ENCODE peak calls at places on chromosome 15, in five cellular contexts. J is IMR-90, V is adrenal gland, Y is astrocyte of the spinal cord, D is retinal pigment epithelial cell. P is an unnamed sample.

GRCh38 chr15:74222705-74223104 is 13.4 kb upstream of the CCDC33 start:
- DNase-seq in D (no peak), Y (no peak), V (peak), J (no peak), P (no peak)

GRCh38 chr15:88627463-88627862 is 6.3 kb downstream of the AEN start:
- DNase-seq in Y (no peak), V (no peak), D (no peak), J (no peak), P (no peak)

GRCh38 chr15:50135123-50135541 is 16.1 kb upstream of the ATP8B4 start:
- DNase-seq in V (no peak), D (no peak), Y (no peak), J (peak), P (no peak)

GRCh38 chr15:78810377-78811123 is 714 bp downstream of the ADAMTS7 start:
- DNase-seq in D (no peak), J (peak), V (peak), Y (peak), P (peak)

GRCh38 chr15:60423540-60423939 is 25.8 kb upstream of the ANXA2 start:
- DNase-seq in D (peak), V (no peak), J (peak), Y (peak), P (peak)

GRCh38 chr15:30990451-30991300 is 752 bp downstream of the MTMR10 start:
- DNase-seq in D (no peak), Y (peak), J (peak), V (no peak), P (no peak)

GRCh38 chr15:26873846-26874245 is 7.0 kb downstream of the GABRA5 start:
- DNase-seq in J (peak), D (peak), V (peak), Y (peak), P (no peak)

GRCh38 chr15:55774113-55774970 is 31.4 kb upstream of the PRTG start:
- DNase-seq in D (no peak), Y (peak), J (peak), V (peak), P (peak)

GRCh38 chr15:42499888-42500609 is 4.6 kb downstream of the SNAP23 start:
- DNase-seq in Y (no peak), J (no peak), D (no peak), V (no peak), P (no peak)

DNA sequence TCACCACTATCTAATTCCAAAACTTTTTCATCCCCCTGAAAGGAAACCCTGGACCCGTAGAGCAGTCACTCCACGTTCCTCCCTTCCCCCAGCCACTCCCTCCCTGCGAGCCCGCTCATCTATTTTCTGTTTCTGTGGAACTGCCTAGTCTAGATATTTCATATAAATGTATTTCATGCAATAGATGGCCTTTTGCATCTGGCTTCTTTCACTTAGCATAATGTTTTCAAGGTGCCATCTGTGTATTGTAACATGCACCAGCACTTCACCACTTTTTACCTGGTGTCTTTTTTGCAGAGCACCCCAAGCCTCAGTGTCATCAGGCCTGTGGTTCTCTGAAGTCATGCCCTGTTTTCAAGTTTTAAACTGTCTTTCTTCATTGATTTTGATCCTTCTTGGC is 10.7 kb downstream of the CGNL1 start:
- DNase-seq in Y (no peak), J (no peak), V (no peak), D (no peak), P (no peak)
- H3K4me3 ChIP-seq in Y (no peak), J (no peak), V (no peak), D (no peak), P (peak)

DNA sequence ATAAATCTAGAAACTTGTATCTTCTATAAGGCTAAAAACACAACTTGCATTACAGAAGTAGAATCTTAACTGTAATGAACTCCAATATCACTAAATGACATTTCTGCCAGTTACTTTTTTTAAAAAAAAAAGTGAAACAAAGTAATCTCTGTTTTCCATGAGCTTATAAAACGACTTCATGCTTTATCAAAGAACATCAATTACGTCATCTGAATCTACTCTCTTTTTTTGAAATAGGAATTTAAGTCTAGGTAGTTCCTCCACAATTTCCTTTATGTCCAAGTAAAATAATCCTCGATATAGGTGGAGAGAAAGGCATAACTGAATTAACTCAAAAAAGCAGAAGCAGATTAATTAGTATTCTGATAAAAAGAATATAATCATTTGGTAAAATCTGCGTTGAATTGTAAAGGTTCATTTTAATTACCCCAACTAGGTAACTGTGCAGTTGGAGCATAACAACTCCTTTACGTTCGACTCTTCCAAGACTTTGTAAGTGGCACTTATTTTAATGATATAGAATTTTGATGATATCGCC is 1.4 kb downstream of the UACA start:
- DNase-seq in Y (peak), D (no peak), V (no peak), J (no peak), P (peak)
- H3K4me3 ChIP-seq in Y (peak), D (peak), V (peak), J (peak), P (peak)

GRCh38 chr15:96323250-96324162 is 7.0 kb upstream of the NR2F2 start:
- DNase-seq in V (no peak), D (no peak), Y (peak), J (no peak), P (no peak)

GRCh38 chr15:96324192-96324895 is 6.2 kb upstream of the NR2F2 start:
- DNase-seq in D (no peak), Y (peak), V (peak), J (peak), P (no peak)

GRCh38 chr15:96320703-96321421 is 9.6 kb upstream of the NR2F2 start:
- DNase-seq in Y (peak), J (no peak), D (no peak), V (no peak), P (no peak)

GRCh38 chr15:96322401-96323249 is 7.9 kb upstream of the NR2F2 start:
- DNase-seq in V (no peak), J (no peak), Y (peak), D (no peak), P (no peak)

DNA sequence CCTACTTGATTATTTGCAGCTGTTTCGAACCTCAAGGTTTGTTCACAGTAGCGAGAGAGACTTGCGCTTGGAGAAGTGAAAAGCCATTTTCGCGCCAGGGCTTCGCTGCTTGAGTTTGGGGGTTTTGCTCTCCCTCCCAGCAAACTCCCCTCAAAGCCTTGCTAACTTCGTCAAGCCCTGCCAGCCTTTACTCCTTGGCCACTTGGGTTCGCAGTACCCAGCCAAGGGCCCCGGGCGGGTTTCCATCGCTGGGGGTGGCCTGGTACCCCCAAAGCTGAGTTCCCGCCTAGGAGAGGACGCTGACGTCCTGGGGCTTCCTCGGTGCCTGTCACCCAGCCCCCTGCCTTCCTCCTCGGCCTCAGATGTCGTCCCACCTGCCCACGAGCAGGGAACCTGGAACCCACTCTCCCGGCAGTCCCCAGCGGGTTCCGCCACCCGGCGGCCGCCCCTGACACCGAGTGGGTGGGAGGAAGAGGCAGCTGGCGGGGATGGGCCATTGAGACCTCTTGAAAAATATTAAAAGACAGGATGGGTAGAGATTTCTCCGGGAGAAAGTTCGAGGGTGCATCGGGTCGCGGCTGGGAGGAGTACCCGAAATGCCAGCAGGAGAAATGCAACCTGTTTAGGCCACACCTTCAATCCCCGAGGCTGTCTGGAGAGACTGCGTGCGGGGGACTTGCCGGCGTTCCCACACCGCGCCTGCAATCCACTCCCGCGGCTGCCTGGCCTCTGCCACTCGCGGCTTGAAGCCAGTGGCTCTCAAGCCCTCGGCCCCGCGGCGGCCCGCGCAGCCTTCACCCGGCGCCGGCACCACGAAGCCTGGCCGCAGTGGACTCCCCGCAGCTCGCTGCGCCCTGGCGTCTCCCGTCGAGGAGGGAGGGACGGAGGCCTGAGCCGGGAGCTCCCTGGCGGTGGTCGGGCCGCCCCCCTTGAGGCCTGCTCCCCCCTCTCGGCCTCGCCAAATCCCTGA is 8.8 kb upstream of the NR2F2 start:
- DNase-seq in D (no peak), J (peak), Y (peak), V (no peak), P (no peak)
- H3K4me3 ChIP-seq in D (peak), J (no peak), Y (peak), V (peak), P (no peak)

DNA sequence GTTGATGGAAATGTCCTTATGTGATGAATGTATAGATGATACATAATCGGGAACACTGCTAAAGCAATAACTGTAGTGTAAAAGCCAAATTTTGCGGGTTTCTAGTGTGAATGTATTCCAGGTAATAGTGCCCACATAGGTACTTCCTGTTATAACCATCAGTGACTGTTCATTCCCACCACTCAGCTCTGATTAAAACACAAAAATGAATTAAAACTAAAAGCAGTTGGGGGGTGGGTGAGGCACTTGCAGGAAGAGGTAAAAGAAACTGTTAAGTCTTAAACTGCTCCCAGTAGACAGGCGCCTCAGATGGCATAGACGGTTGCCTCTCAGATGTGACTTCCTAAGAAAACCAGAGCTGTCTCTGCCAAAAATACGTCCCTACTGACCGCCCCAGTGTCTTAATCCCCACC is 893 bp upstream of the MTHFS start:
- DNase-seq in Y (no peak), V (no peak), D (no peak), J (no peak), P (no peak)
- H3K4me3 ChIP-seq in Y (no peak), V (no peak), D (peak), J (no peak), P (peak)

GRCh38 chr15:76197703-76198455 is 113.4 kb downstream of the ETFA start:
- DNase-seq in J (no peak), Y (no peak), V (no peak), D (peak), P (no peak)

GRCh38 chr15:76200641-76201105 is 110.6 kb downstream of the ETFA start:
- DNase-seq in D (no peak), J (no peak), Y (no peak), V (peak), P (no peak)

GRCh38 chr15:76200083-76200465 is 111.2 kb downstream of the ETFA start:
- DNase-seq in D (no peak), Y (no peak), V (no peak), J (no peak), P (no peak)

GRCh38 chr15:76198456-76199105 is 112.7 kb downstream of the ETFA start:
- DNase-seq in V (no peak), J (no peak), Y (no peak), D (no peak), P (no peak)

GRCh38 chr15:76199106-76200082 is 111.9 kb downstream of the ETFA start:
- DNase-seq in Y (peak), J (peak), D (no peak), V (peak), P (peak)
- H3K4me3 ChIP-seq in Y (no peak), J (no peak), D (no peak), V (no peak), P (no peak)

GRCh38 chr15:47741907-47742306 is 24.6 kb downstream of the SEMA6D start:
- DNase-seq in J (no peak), Y (no peak), V (no peak), D (no peak), P (no peak)

GRCh38 chr15:47741082-47741481 is 23.8 kb downstream of the SEMA6D start:
- DNase-seq in J (no peak), Y (no peak), D (no peak), V (no peak), P (no peak)

GRCh38 chr15:47743385-47743784 is 26.1 kb downstream of the SEMA6D start:
- DNase-seq in V (no peak), Y (no peak), D (no peak), J (no peak), P (no peak)

GRCh38 chr15:47742742-47743141 is 25.4 kb downstream of the SEMA6D start:
- DNase-seq in Y (no peak), J (no peak), V (no peak), D (no peak), P (no peak)

DNA sequence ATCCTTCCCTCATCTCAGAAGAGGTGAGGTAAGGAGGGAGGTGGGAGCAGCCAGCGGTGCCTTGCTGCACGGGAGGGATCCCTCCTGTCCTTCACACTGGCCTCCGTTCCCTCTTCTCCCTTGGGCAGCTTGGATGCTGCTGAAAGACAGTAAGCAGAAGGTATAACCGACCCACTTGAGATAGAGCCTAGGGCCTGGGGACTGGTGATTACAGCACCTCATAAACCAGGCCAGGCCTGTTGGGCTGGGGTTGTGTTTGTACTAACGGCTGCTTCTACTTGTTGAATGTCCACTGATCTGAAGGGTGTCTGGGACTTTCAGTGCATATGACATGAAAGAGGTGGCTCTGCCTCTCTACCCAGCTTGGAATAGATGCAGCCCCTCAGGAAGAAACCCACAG is 25.0 kb downstream of the SEMA6D start:
- DNase-seq in Y (no peak), V (no peak), D (no peak), J (no peak), P (no peak)
- H3K4me3 ChIP-seq in Y (no peak), V (no peak), D (no peak), J (no peak), P (no peak)

GRCh38 chr15:79964232-79964820 is 6.7 kb downstream of the BCL2A1 start:
- DNase-seq in Y (no peak), D (no peak), V (no peak), J (no peak), P (no peak)

GRCh38 chr15:79965836-79966630 is 5.0 kb downstream of the BCL2A1 start:
- DNase-seq in J (peak), V (no peak), D (no peak), Y (no peak), P (no peak)

GRCh38 chr15:79967331-79968182 is 3.4 kb downstream of the BCL2A1 start:
- DNase-seq in D (no peak), J (no peak), Y (no peak), V (no peak), P (no peak)

GRCh38 chr15:79969175-79969574 is 1.8 kb downstream of the BCL2A1 start:
- DNase-seq in Y (no peak), D (no peak), J (no peak), V (no peak), P (no peak)

DNA sequence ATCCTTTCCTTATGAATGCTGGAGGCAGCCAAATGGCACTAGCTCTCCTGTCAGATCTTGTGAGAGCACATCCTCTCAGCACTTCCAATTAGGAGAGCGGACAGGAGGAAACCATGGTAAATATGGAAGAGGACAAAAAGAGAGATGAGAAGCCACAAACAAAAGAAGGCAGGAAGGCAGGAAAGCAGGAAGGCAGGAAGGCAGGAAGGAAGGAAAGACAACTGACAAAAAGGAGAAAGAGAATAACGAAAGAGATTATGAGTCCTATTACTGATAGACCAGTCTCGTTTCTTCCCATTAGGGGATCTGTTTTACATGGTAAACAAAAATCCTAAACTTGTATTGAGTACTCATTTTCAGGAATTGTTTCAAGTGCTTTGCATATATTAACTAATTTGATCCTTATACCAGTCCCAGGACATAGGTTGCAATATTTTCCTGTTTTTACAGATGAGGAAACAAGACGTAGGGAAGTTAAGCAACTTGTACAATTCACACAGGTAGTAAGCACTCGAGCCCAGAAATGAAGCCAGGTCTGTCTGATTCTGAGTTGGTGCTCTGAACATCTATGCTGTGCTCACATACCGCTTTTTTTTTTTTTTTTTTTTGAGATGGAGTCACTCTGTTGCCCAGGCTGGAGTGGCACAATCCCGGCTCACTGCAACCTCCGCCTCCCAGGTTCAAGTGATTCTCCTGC is 4.2 kb downstream of the BCL2A1 start:
- DNase-seq in D (no peak), J (no peak), Y (no peak), V (no peak), P (no peak)
- H3K4me3 ChIP-seq in D (no peak), J (no peak), Y (no peak), V (no peak), P (no peak)